ENCODE peak calls at places on chromosomes 3 and 15, in four cellular contexts. One of them, this sample, is unnamed. For H3K4me1, the result is how much of the 10 kb centered on the place peaks cover.

GRCh38 chr3:142259359-142259758 is 34.0 kb upstream of the GK5 start:
- DNase-seq in H9: no peak
- DNase-seq in heart left ventricle: no peak
- DNase-seq in right atrium auricular region: no peak
- DNase-seq in this sample: no peak

GRCh38 chr3:9500108-9501050 is 53.2 kb downstream of the LHFPL4 start:
- DNase-seq in H9: peak
- DNase-seq in heart left ventricle: peak
- DNase-seq in right atrium auricular region: peak
- DNase-seq in this sample: peak

GRCh38 chr3:165544432-165544831 is 292.8 kb downstream of the BCHE start:
- DNase-seq in H9: no peak
- DNase-seq in heart left ventricle: no peak
- DNase-seq in right atrium auricular region: no peak
- DNase-seq in this sample: no peak

GRCh38 chr3:13484861-13485590 is 4.9 kb downstream of the HDAC11 start:
- DNase-seq in H9: no peak
- DNase-seq in heart left ventricle: peak
- DNase-seq in right atrium auricular region: peak
- DNase-seq in this sample: no peak

GRCh38 chr15:96693990-96694517 is 363.6 kb downstream of the NR2F2 start:
- DNase-seq in H9: no peak
- DNase-seq in heart left ventricle: no peak
- DNase-seq in right atrium auricular region: no peak
- DNase-seq in this sample: no peak

GRCh38 chr3:82940124-82940523 is 1178.7 kb upstream of the GBE1 start:
- DNase-seq in H9: no peak
- DNase-seq in heart left ventricle: peak
- DNase-seq in right atrium auricular region: no peak
- DNase-seq in this sample: no peak

GRCh38 chr3:143306419-143306818 is 186.8 kb downstream of the CHST2 start:
- DNase-seq in H9: no peak
- DNase-seq in heart left ventricle: no peak
- DNase-seq in right atrium auricular region: no peak
- DNase-seq in this sample: peak

GRCh38 chr3:126915015-126915414 is 67.9 kb upstream of the PLXNA1 start:
- DNase-seq in H9: no peak
- DNase-seq in heart left ventricle: no peak
- DNase-seq in right atrium auricular region: no peak
- DNase-seq in this sample: no peak

GRCh38 chr15:48433226-48433886 is 102.1 kb downstream of the DUT start:
- DNase-seq in H9: no peak
- DNase-seq in heart left ventricle: no peak
- DNase-seq in right atrium auricular region: no peak
- DNase-seq in this sample: peak

GRCh38 chr3:2652416-2652815 is 457.8 kb downstream of the IL5RA start:
- DNase-seq in H9: peak
- DNase-seq in heart left ventricle: no peak
- DNase-seq in right atrium auricular region: no peak
- DNase-seq in this sample: no peak

GRCh38 chr3:46764206-46764605 is 46.5 kb upstream of the PRSS50 start:
- DNase-seq in H9: no peak
- DNase-seq in heart left ventricle: no peak
- DNase-seq in right atrium auricular region: no peak
- DNase-seq in this sample: no peak

GRCh38 chr3:192042116-192042515 is 581.2 kb downstream of the PYDC2 start:
- DNase-seq in H9: no peak
- DNase-seq in heart left ventricle: no peak
- DNase-seq in right atrium auricular region: no peak
- DNase-seq in this sample: no peak

GRCh38 chr15:83993591-83993990 is 242.0 kb upstream of the GOLGA6L4 start:
- DNase-seq in H9: no peak
- DNase-seq in heart left ventricle: no peak
- DNase-seq in right atrium auricular region: no peak
- DNase-seq in this sample: no peak

GRCh38 chr3:167346171-167346570 is 33.9 kb downstream of the ZBBX start:
- DNase-seq in H9: no peak
- DNase-seq in heart left ventricle: no peak
- DNase-seq in right atrium auricular region: no peak
- DNase-seq in this sample: no peak

GRCh38 chr15:81032818-81033217 is 32.1 kb downstream of the TLNRD1 start:
- DNase-seq in H9: no peak
- DNase-seq in heart left ventricle: no peak
- DNase-seq in right atrium auricular region: no peak
- DNase-seq in this sample: no peak

DNA sequence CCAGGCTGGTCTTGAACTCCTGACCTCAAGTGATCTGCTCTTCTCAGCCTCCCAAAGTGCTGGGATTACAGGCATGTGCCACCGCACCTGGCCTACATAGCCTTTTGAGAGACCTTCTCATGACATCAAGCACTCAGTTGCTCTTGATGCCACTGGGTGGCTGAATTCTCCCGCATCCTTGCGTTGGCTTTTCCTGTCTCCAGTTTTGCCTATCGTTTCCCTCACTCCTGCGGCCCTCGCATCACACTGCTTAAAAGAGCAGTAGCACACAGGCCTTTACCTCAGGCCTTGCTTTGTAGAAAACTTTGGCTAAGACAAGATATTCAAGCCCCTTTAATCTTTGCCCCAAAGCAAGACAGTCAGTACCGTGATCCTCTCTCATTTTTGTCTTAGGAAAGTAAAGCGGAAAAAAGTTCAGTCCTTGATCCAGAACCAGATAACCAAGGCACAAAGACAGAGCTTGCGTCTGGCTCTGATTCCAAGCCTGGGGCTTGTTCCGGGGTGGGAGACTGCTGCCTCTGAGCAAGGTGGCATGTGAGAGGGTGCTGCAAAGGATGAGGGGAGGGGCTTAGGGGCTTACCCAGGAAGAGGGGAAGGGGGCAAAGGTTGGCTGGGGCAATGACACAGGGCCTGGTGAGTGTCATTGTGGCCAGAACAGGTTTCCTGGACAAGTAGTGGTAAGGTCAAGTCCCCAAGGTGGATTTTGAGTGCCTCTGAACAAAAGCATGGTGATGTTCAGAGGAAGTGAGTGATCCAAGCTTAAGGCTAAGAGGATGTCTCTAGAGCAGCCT is 175.0 kb upstream of the TLE3 start:
- DNase-seq in H9: no peak
- DNase-seq in heart left ventricle: no peak
- DNase-seq in right atrium auricular region: no peak
- DNase-seq in this sample: no peak
- H3K27ac ChIP-seq in H9: no peak
- H3K27ac ChIP-seq in heart left ventricle: no peak
- H3K27ac ChIP-seq in right atrium auricular region: no peak
- H3K27ac ChIP-seq in this sample: no peak

DNA sequence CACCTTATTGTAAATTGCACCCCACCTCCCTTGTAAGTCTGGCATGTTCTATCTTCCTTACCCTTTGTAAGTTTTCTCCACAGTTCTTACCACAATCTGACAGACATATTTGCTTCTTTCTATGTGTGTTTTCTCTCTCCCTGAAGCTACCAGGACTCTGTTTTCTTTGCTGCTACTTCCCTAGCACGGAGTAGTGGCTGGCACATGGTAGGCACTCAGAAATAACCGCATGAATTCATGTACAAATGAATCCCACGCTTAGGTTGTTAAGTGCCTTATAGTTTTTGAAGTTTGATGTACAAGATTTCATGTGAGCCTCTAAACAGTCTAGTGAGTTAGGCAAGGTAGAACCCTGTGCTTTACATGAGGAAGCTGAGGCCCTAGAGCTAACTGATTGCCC is 178.4 kb upstream of the CTDSPL start:
- DNase-seq in H9: no peak
- DNase-seq in heart left ventricle: no peak
- DNase-seq in right atrium auricular region: no peak
- DNase-seq in this sample: no peak
- H3K4me1 ChIP-seq in H9: under half
- H3K4me1 ChIP-seq in heart left ventricle: under half
- H3K4me1 ChIP-seq in right atrium auricular region: under half
- H3K4me1 ChIP-seq in this sample: under half

DNA sequence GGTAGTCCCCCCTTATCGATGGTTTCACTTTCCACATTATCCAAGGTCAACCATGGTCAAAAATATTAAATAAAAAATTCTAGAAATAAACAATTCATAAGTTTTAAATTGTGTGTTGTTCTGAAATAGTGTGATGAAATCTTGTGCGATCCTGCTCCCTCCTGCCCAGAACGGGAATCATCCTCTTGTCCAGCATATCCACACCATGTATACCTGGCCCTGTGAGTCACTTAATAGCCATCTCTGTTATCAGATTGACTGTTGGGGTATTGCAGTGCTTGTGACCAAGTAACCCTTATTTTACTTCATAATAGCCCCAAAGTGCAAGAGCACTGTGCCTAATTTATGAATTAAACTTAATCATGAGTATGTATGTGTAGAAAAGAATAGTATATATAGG is 19.1 kb downstream of the FAM81A start:
- DNase-seq in H9: no peak
- DNase-seq in heart left ventricle: no peak
- DNase-seq in right atrium auricular region: no peak
- DNase-seq in this sample: no peak
- TF ChIP-seq CTCF in H9: no peak
- TF ChIP-seq CTCF in heart left ventricle: no peak
- TF ChIP-seq CTCF in right atrium auricular region: no peak
- TF ChIP-seq CTCF in this sample: peak

DNA sequence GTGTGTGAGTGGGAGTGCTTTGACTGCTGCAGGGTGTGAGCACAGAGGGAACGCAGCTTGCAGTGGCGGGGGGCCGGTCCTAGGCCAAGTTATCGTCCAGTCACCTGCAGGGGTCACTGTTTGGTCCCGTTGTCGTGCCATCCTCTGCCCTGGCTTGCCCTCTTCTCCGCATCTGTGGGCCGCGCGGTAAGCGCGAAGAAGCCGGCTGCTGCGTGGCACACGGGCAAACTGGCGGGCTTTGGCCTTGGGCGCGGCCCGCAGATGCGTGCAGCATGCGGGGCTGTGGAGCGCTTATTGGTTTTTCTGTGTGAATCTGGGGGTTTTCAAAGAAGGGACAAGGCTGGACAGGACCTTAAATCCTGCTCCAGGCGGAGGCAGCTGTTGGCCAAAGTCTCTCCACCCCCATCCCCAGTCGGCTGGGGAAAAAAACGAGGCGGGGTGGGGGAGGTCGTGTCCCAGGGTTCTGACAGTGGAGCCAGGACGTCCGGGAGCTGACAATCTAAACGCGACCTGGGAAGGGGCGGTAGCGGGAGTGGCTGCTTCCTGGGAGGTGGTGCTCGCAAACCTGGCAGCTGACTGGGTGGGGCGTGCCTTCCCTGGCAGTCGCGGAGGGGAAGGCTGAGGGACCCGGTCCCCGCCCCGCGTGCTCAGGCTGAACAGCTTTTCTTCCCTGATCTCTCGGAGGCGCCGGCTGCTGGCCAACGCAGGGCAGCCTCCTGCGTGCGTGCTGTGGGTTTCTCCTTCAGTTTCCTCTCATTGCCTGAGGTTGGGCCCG is 39.7 kb upstream of the VEPH1 start:
- DNase-seq in H9: peak
- DNase-seq in heart left ventricle: peak
- DNase-seq in right atrium auricular region: peak
- DNase-seq in this sample: peak
- H3K27ac ChIP-seq in H9: no peak
- H3K27ac ChIP-seq in heart left ventricle: peak
- H3K27ac ChIP-seq in right atrium auricular region: peak
- H3K27ac ChIP-seq in this sample: no peak

GRCh38 chr15:67189326-67190051 is 65.0 kb downstream of the AAGAB start:
- DNase-seq in H9: no peak
- DNase-seq in heart left ventricle: peak
- DNase-seq in right atrium auricular region: peak
- DNase-seq in this sample: no peak
- H3K4me1 ChIP-seq in H9: under half
- H3K4me1 ChIP-seq in heart left ventricle: half or more
- H3K4me1 ChIP-seq in right atrium auricular region: under half
- H3K4me1 ChIP-seq in this sample: under half

DNA sequence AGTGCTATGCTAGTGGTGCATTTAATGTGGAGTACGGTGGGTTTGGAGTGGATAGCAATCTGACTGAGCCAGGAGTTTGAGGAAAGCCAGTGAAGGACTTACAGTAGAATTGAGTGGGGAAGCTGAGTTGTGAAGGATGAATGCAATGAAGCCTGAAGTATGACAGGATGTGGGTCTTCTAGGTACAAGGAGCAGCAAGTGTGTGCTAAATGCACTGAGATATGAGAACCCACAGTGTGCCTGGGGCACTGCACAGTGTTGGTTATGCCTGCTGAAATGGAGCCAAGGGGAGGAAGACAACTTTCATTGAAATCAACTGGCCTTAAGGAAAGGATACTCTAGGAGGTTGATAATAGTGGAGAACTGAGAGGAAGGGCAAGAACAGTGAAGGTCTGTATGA is 105.5 kb upstream of the MRPL3 start:
- DNase-seq in H9: no peak
- DNase-seq in heart left ventricle: no peak
- DNase-seq in right atrium auricular region: no peak
- DNase-seq in this sample: no peak
- TF ChIP-seq CTCF in H9: no peak
- TF ChIP-seq CTCF in heart left ventricle: no peak
- TF ChIP-seq CTCF in right atrium auricular region: no peak
- TF ChIP-seq CTCF in this sample: no peak

GRCh38 chr15:31206386-31207174 is 105.1 kb upstream of the TRPM1 start:
- DNase-seq in H9: no peak
- DNase-seq in heart left ventricle: no peak
- DNase-seq in right atrium auricular region: peak
- DNase-seq in this sample: no peak

GRCh38 chr15:31208804-31209203 is 107.3 kb upstream of the TRPM1 start:
- DNase-seq in H9: no peak
- DNase-seq in heart left ventricle: no peak
- DNase-seq in right atrium auricular region: peak
- DNase-seq in this sample: no peak

GRCh38 chr15:31203999-31204398 is 102.5 kb upstream of the TRPM1 start:
- DNase-seq in H9: no peak
- DNase-seq in heart left ventricle: no peak
- DNase-seq in right atrium auricular region: peak
- DNase-seq in this sample: no peak

GRCh38 chr15:31211353-31211752 is 109.8 kb upstream of the TRPM1 start:
- DNase-seq in H9: no peak
- DNase-seq in heart left ventricle: no peak
- DNase-seq in right atrium auricular region: no peak
- DNase-seq in this sample: no peak

GRCh38 chr15:31207246-31207645 is 105.7 kb upstream of the TRPM1 start:
- DNase-seq in H9: no peak
- DNase-seq in heart left ventricle: no peak
- DNase-seq in right atrium auricular region: peak
- DNase-seq in this sample: no peak
- H3K27ac ChIP-seq in H9: no peak
- H3K27ac ChIP-seq in heart left ventricle: no peak
- H3K27ac ChIP-seq in right atrium auricular region: no peak
- H3K27ac ChIP-seq in this sample: no peak